ENCODE peak calls at places on chromosome 6, in six cellular contexts. X is endothelial cell, U is mesothelial cell of epicardium, I is non-pigmented ciliary epithelial cell, V is astrocyte of the cerebellum, H is kidney tubule cell. B is an unnamed sample.

GRCh38 chr6:132130530-132131298 is 179.5 kb upstream of the CCN2 start:
- DNase-seq in X (no peak), V (peak), I (peak), H (peak), U (no peak), B (no peak)

GRCh38 chr6:6811151-6812002 is 222.9 kb downstream of the LY86 start:
- DNase-seq in X (peak), U (no peak), H (peak), V (peak), I (peak), B (peak)

GRCh38 chr6:107763959-107764358 is 60.2 kb downstream of the SCML4 start:
- DNase-seq in V (peak), X (no peak), H (peak), I (peak), U (no peak), B (peak)

GRCh38 chr6:75424610-75425548 is 68.7 kb downstream of the FILIP1 start:
- DNase-seq in H (peak), I (no peak), U (no peak), X (no peak), V (no peak), B (no peak)

GRCh38 chr6:134853111-134854055 is 96.5 kb downstream of the ALDH8A1 start:
- DNase-seq in X (no peak), H (peak), U (no peak), I (no peak), V (peak), B (no peak)

GRCh38 chr6:108690326-108691000 is 129.7 kb downstream of the FOXO3 start:
- DNase-seq in H (peak), U (no peak), I (peak), X (no peak), V (no peak), B (no peak)

GRCh38 chr6:43946641-43947363 is 176.8 kb downstream of the VEGFA start:
- DNase-seq in X (no peak), V (no peak), U (no peak), I (no peak), H (no peak), B (no peak)

GRCh38 chr6:117938324-117938995 is 31.4 kb downstream of the SLC35F1 start:
- DNase-seq in X (no peak), H (peak), V (no peak), I (no peak), U (peak), B (no peak)

GRCh38 chr6:656460-657252 is at the start of gene HUS1B:
- DNase-seq in H (no peak), X (no peak), V (no peak), I (no peak), U (no peak), B (no peak)

GRCh38 chr6:14770572-14770971 is 475.3 kb upstream of the JARID2 start:
- DNase-seq in V (no peak), H (no peak), U (no peak), I (peak), X (no peak), B (no peak)

GRCh38 chr6:97282238-97282725 is 734 bp downstream of the MMS22L start:
- DNase-seq in X (no peak), U (no peak), H (peak), V (no peak), I (no peak), B (no peak)

GRCh38 chr6:75300206-75300605 is 15.6 kb upstream of the TMEM30A start:
- DNase-seq in U (no peak), I (no peak), X (no peak), H (no peak), V (no peak), B (no peak)

GRCh38 chr6:1325471-1326309 is 13.8 kb downstream of the FOXQ1 start:
- DNase-seq in I (peak), U (no peak), V (peak), H (peak), X (no peak), B (peak)

GRCh38 chr6:157768863-157769551 is 54.0 kb upstream of the SNX9 start:
- DNase-seq in H (no peak), U (no peak), V (no peak), I (no peak), X (no peak), B (no peak)

GRCh38 chr6:3618300-3619041 is 133.0 kb downstream of the PXDC1 start:
- DNase-seq in I (no peak), U (no peak), X (no peak), V (no peak), H (no peak), B (no peak)

GRCh38 chr6:5681480-5681879 is 325.2 kb downstream of the NRN1 start:
- DNase-seq in X (no peak), I (no peak), U (no peak), H (no peak), V (no peak), B (no peak)

GRCh38 chr6:14499804-14500203 is 382.2 kb downstream of the CD83 start:
- DNase-seq in U (peak), V (peak), X (no peak), H (peak), I (peak), B (peak)

GRCh38 chr6:25497383-25497782 is 154.6 kb upstream of the SCGN start:
- DNase-seq in V (no peak), X (no peak), H (no peak), U (no peak), I (no peak), B (no peak)

GRCh38 chr6:26571592-26572296 is 25.0 kb upstream of the ABT1 start:
- DNase-seq in U (no peak), I (no peak), H (peak), V (peak), X (peak), B (no peak)

GRCh38 chr6:80468398-80468797 is 361.9 kb downstream of the BCKDHB start:
- DNase-seq in U (no peak), H (peak), X (no peak), V (no peak), I (no peak), B (no peak)

GRCh38 chr6:112640895-112641294 is 293.8 kb downstream of the RFPL4B start:
- DNase-seq in U (no peak), V (peak), X (no peak), I (no peak), H (peak), B (peak)

GRCh38 chr6:36933102-36933501 is 21.4 kb upstream of the PI16 start:
- DNase-seq in X (no peak), I (peak), H (peak), U (no peak), V (no peak), B (no peak)

GRCh38 chr6:129785081-129785755 is 75.2 kb upstream of the ARHGAP18 start:
- DNase-seq in H (peak), V (no peak), I (no peak), U (no peak), X (no peak), B (no peak)

GRCh38 chr6:141313986-141314385 is 818.7 kb upstream of the GJE1 start:
- DNase-seq in X (no peak), I (no peak), U (no peak), V (no peak), H (no peak), B (no peak)

GRCh38 chr6:167647333-167647732 is 179.4 kb upstream of the AFDN start:
- DNase-seq in I (no peak), U (no peak), V (peak), X (no peak), H (peak), B (no peak)

GRCh38 chr6:40299666-40300065 is 287.5 kb downstream of the LRFN2 start:
- DNase-seq in X (no peak), V (no peak), I (no peak), U (no peak), H (no peak), B (no peak)

GRCh38 chr6:111361648-111362047 is 121.4 kb downstream of the REV3L start:
- DNase-seq in V (peak), U (no peak), H (peak), X (peak), I (no peak), B (no peak)

GRCh38 chr6:166167258-166167731 is 356 bp downstream of the TBXT start:
- DNase-seq in I (no peak), X (peak), H (no peak), U (no peak), V (no peak), B (no peak)

GRCh38 chr6:109296971-109297372 is 85.3 kb downstream of the CD164 start:
- DNase-seq in I (no peak), X (no peak), V (no peak), U (no peak), H (no peak), B (no peak)

GRCh38 chr6:128139519-128139918 is 238.7 kb upstream of the THEMIS start:
- DNase-seq in U (no peak), V (peak), I (no peak), X (no peak), H (peak), B (no peak)

B was measured in kidney epithelial cell.